ENCODE peak calls at places on chromosomes 1 and 21, in four cellular contexts. One of them, this sample, is unnamed.

GRCh38 chr1:43366601-43367025 is 1.2 kb downstream of the ELOVL1 start:
- DNase-seq in GM20000: no peak
- DNase-seq in left ventricle myocardium inferior: no peak
- DNase-seq in adrenal gland: no peak
- DNase-seq in this sample: no peak

GRCh38 chr1:202683029-202683428 is 27.2 kb downstream of the SYT2 start:
- DNase-seq in adrenal gland: no peak
- DNase-seq in GM20000: no peak
- DNase-seq in left ventricle myocardium inferior: no peak
- DNase-seq in this sample: no peak

GRCh38 chr1:89938171-89939055 is 56.5 kb upstream of the ZNF326 start:
- DNase-seq in adrenal gland: no peak
- DNase-seq in left ventricle myocardium inferior: no peak
- DNase-seq in GM20000: no peak
- DNase-seq in this sample: no peak

GRCh38 chr1:59879556-59879955 is 47.0 kb downstream of the CYP2J2 start:
- DNase-seq in adrenal gland: peak; percentile 65
- DNase-seq in left ventricle myocardium inferior: peak; percentile 46
- DNase-seq in GM20000: peak; percentile 13
- DNase-seq in this sample: peak; percentile 73

GRCh38 chr21:44557491-44558328 is 885 bp downstream of the KRTAP10-3 start:
- DNase-seq in left ventricle myocardium inferior: no peak
- DNase-seq in adrenal gland: no peak
- DNase-seq in GM20000: no peak
- DNase-seq in this sample: no peak

GRCh38 chr1:232438476-232438875 is 191.5 kb downstream of the SIPA1L2 start:
- DNase-seq in left ventricle myocardium inferior: no peak
- DNase-seq in GM20000: no peak
- DNase-seq in adrenal gland: no peak
- DNase-seq in this sample: no peak

GRCh38 chr1:213987876-213988638 is at the start of gene PROX1:
- DNase-seq in GM20000: peak; percentile 73
- DNase-seq in adrenal gland: peak; percentile 88
- DNase-seq in left ventricle myocardium inferior: peak; percentile 78
- DNase-seq in this sample: peak; percentile 84

GRCh38 chr1:34101151-34101550 is 63.9 kb downstream of the CSMD2 start:
- DNase-seq in GM20000: no peak
- DNase-seq in left ventricle myocardium inferior: no peak
- DNase-seq in adrenal gland: no peak
- DNase-seq in this sample: no peak

GRCh38 chr1:232509570-232509969 is 120.4 kb downstream of the SIPA1L2 start:
- DNase-seq in left ventricle myocardium inferior: peak; percentile 38
- DNase-seq in adrenal gland: no peak
- DNase-seq in GM20000: no peak
- DNase-seq in this sample: no peak

GRCh38 chr1:1883092-1883858 is 7.6 kb downstream of the GNB1 start:
- DNase-seq in GM20000: no peak
- DNase-seq in left ventricle myocardium inferior: no peak
- DNase-seq in adrenal gland: no peak
- DNase-seq in this sample: no peak

GRCh38 chr1:999797-1000356 is at the start of gene HES4:
- DNase-seq in left ventricle myocardium inferior: peak; percentile 95
- DNase-seq in adrenal gland: peak; percentile 74
- DNase-seq in GM20000: peak; percentile 88
- DNase-seq in this sample: no peak

GRCh38 chr1:197615693-197616011 is 159.6 kb downstream of the DENND1B start:
- DNase-seq in GM20000: no peak
- DNase-seq in adrenal gland: no peak
- DNase-seq in left ventricle myocardium inferior: no peak
- DNase-seq in this sample: no peak

GRCh38 chr1:204746838-204747442 is 61.4 kb upstream of the LRRN2 start:
- DNase-seq in adrenal gland: peak; percentile 63
- DNase-seq in left ventricle myocardium inferior: no peak
- DNase-seq in GM20000: peak; percentile 68
- DNase-seq in this sample: no peak

GRCh38 chr1:34907487-34908090 is 21.9 kb downstream of the DLGAP3 start:
- DNase-seq in GM20000: no peak
- DNase-seq in adrenal gland: no peak
- DNase-seq in left ventricle myocardium inferior: no peak
- DNase-seq in this sample: no peak

GRCh38 chr1:116375884-116376733 is 3.1 kb downstream of the ATP1A1 start:
- DNase-seq in adrenal gland: peak; percentile 60
- DNase-seq in GM20000: no peak
- DNase-seq in left ventricle myocardium inferior: peak; percentile 78
- DNase-seq in this sample: no peak

GRCh38 chr21:43364851-43365424 is 62.0 kb downstream of the SIK1 start:
- DNase-seq in GM20000: no peak
- DNase-seq in left ventricle myocardium inferior: no peak
- DNase-seq in adrenal gland: no peak
- DNase-seq in this sample: no peak

GRCh38 chr1:214327519-214327918 is 46.6 kb downstream of the SMYD2 start:
- DNase-seq in left ventricle myocardium inferior: no peak
- DNase-seq in adrenal gland: no peak
- DNase-seq in GM20000: no peak
- DNase-seq in this sample: no peak

GRCh38 chr1:56780128-56780750 is 39.0 kb downstream of the FYB2 start:
- DNase-seq in adrenal gland: no peak
- DNase-seq in GM20000: no peak
- DNase-seq in left ventricle myocardium inferior: no peak
- DNase-seq in this sample: no peak

GRCh38 chr1:208247696-208248095 is 3.5 kb upstream of the PLXNA2 start:
- DNase-seq in GM20000: no peak
- DNase-seq in left ventricle myocardium inferior: no peak
- DNase-seq in adrenal gland: no peak
- DNase-seq in this sample: no peak

GRCh38 chr1:20725189-20726106 is 7.1 kb downstream of the SH2D5 start:
- DNase-seq in GM20000: no peak
- DNase-seq in left ventricle myocardium inferior: no peak
- DNase-seq in adrenal gland: peak; percentile 52
- DNase-seq in this sample: peak; percentile 67

GRCh38 chr1:226496616-226497015 is 51.9 kb upstream of the STUM start:
- DNase-seq in left ventricle myocardium inferior: no peak
- DNase-seq in GM20000: no peak
- DNase-seq in adrenal gland: no peak
- DNase-seq in this sample: no peak

GRCh38 chr1:15676010-15676409 is 8.1 kb upstream of the PLEKHM2 start:
- DNase-seq in GM20000: no peak
- DNase-seq in adrenal gland: no peak
- DNase-seq in left ventricle myocardium inferior: no peak
- DNase-seq in this sample: no peak

GRCh38 chr1:164709108-164709507 is 150.1 kb downstream of the PBX1 start:
- DNase-seq in left ventricle myocardium inferior: no peak
- DNase-seq in adrenal gland: no peak
- DNase-seq in GM20000: no peak
- DNase-seq in this sample: no peak

GRCh38 chr1:209685835-209686234 is 10.6 kb downstream of the G0S2 start:
- DNase-seq in GM20000: no peak
- DNase-seq in adrenal gland: no peak
- DNase-seq in left ventricle myocardium inferior: no peak
- DNase-seq in this sample: no peak

GRCh38 chr1:91854852-91855251 is 31.1 kb downstream of the TGFBR3 start:
- DNase-seq in GM20000: no peak
- DNase-seq in adrenal gland: no peak
- DNase-seq in left ventricle myocardium inferior: no peak
- DNase-seq in this sample: no peak

GRCh38 chr1:245797592-245798366 is 643.0 kb downstream of the KIF26B start:
- DNase-seq in left ventricle myocardium inferior: no peak
- DNase-seq in adrenal gland: peak; percentile 47
- DNase-seq in GM20000: no peak
- DNase-seq in this sample: no peak
- TF ChIP-seq CTCF in left ventricle myocardium inferior: peak; percentile 15
- TF ChIP-seq CTCF in adrenal gland: peak; percentile 16
- TF ChIP-seq CTCF in GM20000: peak; percentile 13
- TF ChIP-seq CTCF in this sample: peak; percentile 70

DNA sequence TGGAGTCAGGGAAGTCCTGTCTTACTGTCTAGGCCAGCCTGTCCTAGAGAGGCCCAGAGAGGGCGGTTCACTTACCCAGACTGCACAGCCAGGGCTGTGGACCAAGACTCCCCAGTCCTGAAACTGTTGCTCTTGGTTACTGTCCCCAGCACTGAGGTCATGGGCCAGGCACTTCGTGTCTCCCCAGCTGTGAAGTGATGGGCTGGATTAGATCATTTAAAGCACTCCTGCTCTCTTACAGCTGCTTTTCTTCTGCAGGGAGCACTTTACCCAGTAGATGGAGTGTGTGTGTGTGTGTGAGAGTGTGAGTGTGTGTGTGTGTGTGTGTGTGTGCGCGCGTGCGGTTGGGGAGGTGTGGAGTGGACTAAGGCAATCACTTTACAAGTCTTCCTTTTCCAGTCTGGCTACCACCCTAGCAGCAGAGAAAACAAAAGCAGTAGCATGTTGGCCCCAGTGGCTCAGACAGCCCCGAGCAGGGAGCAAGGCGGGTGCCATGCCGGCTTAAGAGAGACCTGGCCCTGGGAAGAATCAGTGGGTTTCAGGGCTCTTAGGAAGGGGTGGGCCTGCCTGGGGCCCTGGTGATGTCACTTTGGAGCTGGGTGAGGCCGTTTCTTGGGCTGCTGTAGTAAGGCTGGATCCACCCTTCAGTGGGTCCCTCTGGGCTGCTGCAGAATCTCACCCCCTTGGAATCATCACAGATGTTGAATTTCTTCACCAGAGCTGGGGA is 2.4 kb downstream of the SPSB1 start:
- DNase-seq in left ventricle myocardium inferior: peak; percentile 47
- DNase-seq in GM20000: peak; percentile 66
- DNase-seq in adrenal gland: no peak
- DNase-seq in this sample: no peak
- TF ChIP-seq CTCF in left ventricle myocardium inferior: no peak
- TF ChIP-seq CTCF in GM20000: no peak
- TF ChIP-seq CTCF in adrenal gland: no peak
- TF ChIP-seq CTCF in this sample: no peak

GRCh38 chr1:178908358-178908757 is 37.5 kb upstream of the ANGPTL1 start:
- DNase-seq in left ventricle myocardium inferior: no peak
- DNase-seq in GM20000: no peak
- DNase-seq in adrenal gland: no peak
- DNase-seq in this sample: no peak
- TF ChIP-seq CTCF in left ventricle myocardium inferior: no peak
- TF ChIP-seq CTCF in GM20000: no peak
- TF ChIP-seq CTCF in adrenal gland: no peak
- TF ChIP-seq CTCF in this sample: no peak

GRCh38 chr21:37496972-37497371 is 130.4 kb downstream of the DYRK1A start:
- DNase-seq in GM20000: no peak
- DNase-seq in left ventricle myocardium inferior: no peak
- DNase-seq in adrenal gland: no peak
- DNase-seq in this sample: no peak
- TF ChIP-seq CTCF in GM20000: no peak
- TF ChIP-seq CTCF in left ventricle myocardium inferior: peak; percentile 44
- TF ChIP-seq CTCF in adrenal gland: peak; percentile 28
- TF ChIP-seq CTCF in this sample: peak; percentile 58